ENCODE peak calls at places on chromosomes 1 and 21, in five cellular contexts. One of them, this sample, is unnamed.
A peak's percentile ranks its signal among the peaks of the same experiment; 100 is the strongest.

GRCh38 chr1:93016171-93016570 is 54.9 kb upstream of the DIPK1A start:
- DNase-seq in sigmoid colon: no peak
- DNase-seq in SK-N-SH: no peak
- DNase-seq in upper lobe of left lung: no peak
- DNase-seq in transverse colon: no peak
- DNase-seq in this sample: no peak

GRCh38 chr1:15454256-15454655 is 2.3 kb upstream of the CELA2A start:
- DNase-seq in sigmoid colon: no peak
- DNase-seq in upper lobe of left lung: no peak
- DNase-seq in transverse colon: no peak
- DNase-seq in SK-N-SH: no peak
- DNase-seq in this sample: peak; percentile 71

GRCh38 chr1:161952603-161953172 is 71.0 kb downstream of the OLFML2B start:
- DNase-seq in upper lobe of left lung: no peak
- DNase-seq in transverse colon: no peak
- DNase-seq in SK-N-SH: no peak
- DNase-seq in sigmoid colon: no peak
- DNase-seq in this sample: no peak

GRCh38 chr1:113106910-113107309 is 33.9 kb downstream of the LRIG2 start:
- DNase-seq in sigmoid colon: no peak
- DNase-seq in upper lobe of left lung: no peak
- DNase-seq in transverse colon: no peak
- DNase-seq in SK-N-SH: no peak
- DNase-seq in this sample: no peak

GRCh38 chr1:31715097-31715872 is 11.5 kb upstream of the COL16A1 start:
- DNase-seq in transverse colon: peak; percentile 93
- DNase-seq in SK-N-SH: peak; percentile 95
- DNase-seq in upper lobe of left lung: peak; percentile 94
- DNase-seq in sigmoid colon: peak; percentile 99
- DNase-seq in this sample: peak; percentile 90

GRCh38 chr1:224080082-224080774 is 33.7 kb upstream of the FBXO28 start:
- DNase-seq in transverse colon: no peak
- DNase-seq in SK-N-SH: no peak
- DNase-seq in upper lobe of left lung: no peak
- DNase-seq in sigmoid colon: no peak
- DNase-seq in this sample: no peak

GRCh38 chr1:3431266-3431665 is 23.2 kb upstream of the ARHGEF16 start:
- DNase-seq in upper lobe of left lung: peak; percentile 72
- DNase-seq in sigmoid colon: no peak
- DNase-seq in transverse colon: no peak
- DNase-seq in SK-N-SH: peak; percentile 76
- DNase-seq in this sample: no peak

GRCh38 chr21:21415741-21416140 is 417.5 kb downstream of the NCAM2 start:
- DNase-seq in upper lobe of left lung: no peak
- DNase-seq in SK-N-SH: no peak
- DNase-seq in sigmoid colon: no peak
- DNase-seq in transverse colon: no peak
- DNase-seq in this sample: no peak

GRCh38 chr1:44661786-44662682 is 12.2 kb downstream of the TMEM53 start:
- DNase-seq in sigmoid colon: no peak
- DNase-seq in upper lobe of left lung: peak; percentile 50
- DNase-seq in SK-N-SH: no peak
- DNase-seq in transverse colon: no peak
- DNase-seq in this sample: no peak

GRCh38 chr21:35208810-35209517 is 159.9 kb upstream of the RUNX1 start:
- DNase-seq in SK-N-SH: no peak
- DNase-seq in sigmoid colon: no peak
- DNase-seq in upper lobe of left lung: no peak
- DNase-seq in transverse colon: no peak
- DNase-seq in this sample: no peak

GRCh38 chr1:21927531-21928237 is 9.4 kb downstream of the HSPG2 start:
- DNase-seq in SK-N-SH: no peak
- DNase-seq in sigmoid colon: peak; percentile 90
- DNase-seq in upper lobe of left lung: no peak
- DNase-seq in transverse colon: peak; percentile 92
- DNase-seq in this sample: peak; percentile 67

GRCh38 chr1:201126463-201126831 is 537 bp downstream of the ASCL5 start:
- DNase-seq in SK-N-SH: no peak
- DNase-seq in sigmoid colon: no peak
- DNase-seq in transverse colon: no peak
- DNase-seq in upper lobe of left lung: no peak
- DNase-seq in this sample: no peak

GRCh38 chr21:46127239-46128105 is 27.9 kb downstream of the FTCD start:
- DNase-seq in upper lobe of left lung: peak; percentile 75
- DNase-seq in SK-N-SH: no peak
- DNase-seq in transverse colon: no peak
- DNase-seq in sigmoid colon: peak; percentile 63
- DNase-seq in this sample: no peak

GRCh38 chr1:68111804-68112436 is 61.5 kb upstream of the DIRAS3 start:
- DNase-seq in transverse colon: peak; percentile 64
- DNase-seq in upper lobe of left lung: no peak
- DNase-seq in SK-N-SH: peak; percentile 44
- DNase-seq in sigmoid colon: peak; percentile 88
- DNase-seq in this sample: peak; percentile 58

GRCh38 chr1:60132985-60133673 is 59.6 kb upstream of the C1orf87 start:
- DNase-seq in upper lobe of left lung: no peak
- DNase-seq in sigmoid colon: no peak
- DNase-seq in SK-N-SH: peak; percentile 3
- DNase-seq in transverse colon: peak; percentile 13
- DNase-seq in this sample: no peak

GRCh38 chr1:48681476-48682305 is 95.0 kb downstream of the BEND5 start:
- DNase-seq in sigmoid colon: no peak
- DNase-seq in transverse colon: no peak
- DNase-seq in upper lobe of left lung: no peak
- DNase-seq in SK-N-SH: no peak
- DNase-seq in this sample: no peak

GRCh38 chr1:70033266-70033873 is 172.0 kb downstream of the LRRC40 start:
- DNase-seq in upper lobe of left lung: no peak
- DNase-seq in sigmoid colon: no peak
- DNase-seq in transverse colon: no peak
- DNase-seq in SK-N-SH: no peak
- DNase-seq in this sample: no peak

GRCh38 chr1:228338521-228339051 is 68.0 kb downstream of the TRIM11 start:
- DNase-seq in transverse colon: peak; percentile 5
- DNase-seq in SK-N-SH: no peak
- DNase-seq in sigmoid colon: peak; percentile 54
- DNase-seq in upper lobe of left lung: peak; percentile 63
- DNase-seq in this sample: no peak

GRCh38 chr1:172338295-172338735 is 82.2 kb upstream of the C1orf105 start:
- DNase-seq in upper lobe of left lung: no peak
- DNase-seq in SK-N-SH: no peak
- DNase-seq in transverse colon: no peak
- DNase-seq in sigmoid colon: no peak
- DNase-seq in this sample: no peak

GRCh38 chr21:44867999-44868700 is 5.3 kb downstream of the PTTG1IP start:
- DNase-seq in SK-N-SH: no peak
- DNase-seq in transverse colon: no peak
- DNase-seq in sigmoid colon: peak; percentile 60
- DNase-seq in upper lobe of left lung: no peak
- DNase-seq in this sample: no peak

GRCh38 chr21:44732956-44733355 is 21.6 kb upstream of the TSPEAR start:
- DNase-seq in sigmoid colon: no peak
- DNase-seq in SK-N-SH: no peak
- DNase-seq in upper lobe of left lung: peak; percentile 43
- DNase-seq in transverse colon: no peak
- DNase-seq in this sample: no peak

GRCh38 chr1:23437355-23437664 is 12.8 kb upstream of the TCEA3 start:
- DNase-seq in sigmoid colon: no peak
- DNase-seq in upper lobe of left lung: no peak
- DNase-seq in SK-N-SH: no peak
- DNase-seq in transverse colon: no peak
- DNase-seq in this sample: no peak

GRCh38 chr1:225481738-225482137 is 53.9 kb upstream of the LBR start:
- DNase-seq in SK-N-SH: no peak
- DNase-seq in transverse colon: no peak
- DNase-seq in sigmoid colon: peak; percentile 44
- DNase-seq in upper lobe of left lung: no peak
- DNase-seq in this sample: no peak

GRCh38 chr21:15063821-15064575 is 802 bp downstream of the NRIP1 start:
- DNase-seq in SK-N-SH: peak; percentile 35
- DNase-seq in transverse colon: peak; percentile 41
- DNase-seq in upper lobe of left lung: no peak
- DNase-seq in sigmoid colon: peak; percentile 73
- DNase-seq in this sample: peak; percentile 65

GRCh38 chr1:40820251-40820797 is 36.7 kb downstream of the KCNQ4 start:
- DNase-seq in SK-N-SH: peak; percentile 57
- DNase-seq in transverse colon: no peak
- DNase-seq in sigmoid colon: no peak
- DNase-seq in upper lobe of left lung: no peak
- DNase-seq in this sample: no peak

GRCh38 chr1:230127105-230128054 is 60.3 kb downstream of the GALNT2 start:
- DNase-seq in sigmoid colon: no peak
- DNase-seq in upper lobe of left lung: no peak
- DNase-seq in transverse colon: no peak
- DNase-seq in SK-N-SH: no peak
- DNase-seq in this sample: no peak

GRCh38 chr1:11364170-11364569 is 91.2 kb downstream of the UBIAD1 start:
- DNase-seq in sigmoid colon: no peak
- DNase-seq in SK-N-SH: no peak
- DNase-seq in transverse colon: peak; percentile 14
- DNase-seq in upper lobe of left lung: no peak
- DNase-seq in this sample: peak; percentile 29

GRCh38 chr1:29383972-29384371 is 147.7 kb downstream of the PTPRU start:
- DNase-seq in transverse colon: no peak
- DNase-seq in sigmoid colon: no peak
- DNase-seq in SK-N-SH: no peak
- DNase-seq in upper lobe of left lung: no peak
- DNase-seq in this sample: no peak

GRCh38 chr1:162019006-162019405 is 4.7 kb downstream of the OLFML2B start:
- DNase-seq in upper lobe of left lung: no peak
- DNase-seq in sigmoid colon: no peak
- DNase-seq in SK-N-SH: peak; percentile 51
- DNase-seq in transverse colon: no peak
- DNase-seq in this sample: no peak

GRCh38 chr1:232538224-232538942 is 91.5 kb downstream of the SIPA1L2 start:
- DNase-seq in SK-N-SH: no peak
- DNase-seq in transverse colon: no peak
- DNase-seq in upper lobe of left lung: no peak
- DNase-seq in sigmoid colon: no peak
- DNase-seq in this sample: no peak

GRCh38 chr21:33383056-33383888 is 19.9 kb upstream of the IFNGR2 start:
- DNase-seq in SK-N-SH: no peak
- DNase-seq in upper lobe of left lung: no peak
- DNase-seq in sigmoid colon: peak; percentile 75
- DNase-seq in transverse colon: peak; percentile 81
- DNase-seq in this sample: peak; percentile 68

GRCh38 chr21:33384851-33385331 is 18.3 kb upstream of the IFNGR2 start:
- DNase-seq in upper lobe of left lung: no peak
- DNase-seq in transverse colon: no peak
- DNase-seq in SK-N-SH: no peak
- DNase-seq in sigmoid colon: no peak
- DNase-seq in this sample: no peak

GRCh38 chr21:33377221-33377620 is 26.0 kb upstream of the IFNGR2 start:
- DNase-seq in SK-N-SH: no peak
- DNase-seq in transverse colon: no peak
- DNase-seq in upper lobe of left lung: no peak
- DNase-seq in sigmoid colon: no peak
- DNase-seq in this sample: no peak

GRCh38 chr21:33378081-33378480 is 25.1 kb upstream of the IFNGR2 start:
- DNase-seq in upper lobe of left lung: no peak
- DNase-seq in sigmoid colon: no peak
- DNase-seq in SK-N-SH: no peak
- DNase-seq in transverse colon: no peak
- DNase-seq in this sample: no peak

DNA sequence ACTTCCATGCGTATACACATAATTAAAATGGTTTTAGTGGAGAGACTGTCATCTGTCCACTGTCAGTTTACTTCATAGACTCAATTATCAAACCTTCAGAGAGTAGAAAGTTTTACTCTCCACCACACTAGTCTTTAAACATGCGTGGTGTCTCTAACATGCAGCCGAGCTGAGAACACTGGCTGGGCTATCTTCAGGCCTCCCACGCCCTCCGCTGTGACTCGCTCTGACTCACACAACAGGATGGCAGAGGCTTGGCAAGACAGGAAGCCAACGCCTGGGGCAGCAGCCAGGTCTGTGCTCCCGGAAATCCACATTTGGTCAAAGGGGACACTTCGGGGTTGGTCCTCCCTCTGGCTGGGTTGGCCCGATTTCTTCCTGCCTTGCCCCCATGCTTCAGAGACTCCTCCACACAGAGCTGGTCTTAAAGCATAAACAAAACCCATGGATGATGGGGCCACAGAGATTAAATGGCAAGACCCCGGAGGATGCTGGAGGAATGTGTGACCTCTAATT is 22.7 kb upstream of the IFNGR2 start:
- DNase-seq in upper lobe of left lung: peak; percentile 23
- DNase-seq in sigmoid colon: peak; percentile 90
- DNase-seq in SK-N-SH: no peak
- DNase-seq in transverse colon: peak; percentile 90
- DNase-seq in this sample: peak; percentile 86
- TF ChIP-seq EP300 in upper lobe of left lung: peak; percentile 48
- TF ChIP-seq EP300 in sigmoid colon: no peak
- TF ChIP-seq EP300 in SK-N-SH: no peak
- TF ChIP-seq EP300 in transverse colon: no peak
- TF ChIP-seq EP300 in this sample: no peak

GRCh38 chr21:33208534-33208933 is 21.2 kb upstream of the IFNAR2 start:
- DNase-seq in sigmoid colon: no peak
- DNase-seq in upper lobe of left lung: no peak
- DNase-seq in SK-N-SH: no peak
- DNase-seq in transverse colon: no peak
- DNase-seq in this sample: no peak
- TF ChIP-seq POLR2AphosphoS5 in sigmoid colon: no peak
- TF ChIP-seq POLR2AphosphoS5 in upper lobe of left lung: no peak
- TF ChIP-seq POLR2AphosphoS5 in SK-N-SH: no peak
- TF ChIP-seq POLR2AphosphoS5 in transverse colon: no peak
- TF ChIP-seq POLR2AphosphoS5 in this sample: no peak

DNA sequence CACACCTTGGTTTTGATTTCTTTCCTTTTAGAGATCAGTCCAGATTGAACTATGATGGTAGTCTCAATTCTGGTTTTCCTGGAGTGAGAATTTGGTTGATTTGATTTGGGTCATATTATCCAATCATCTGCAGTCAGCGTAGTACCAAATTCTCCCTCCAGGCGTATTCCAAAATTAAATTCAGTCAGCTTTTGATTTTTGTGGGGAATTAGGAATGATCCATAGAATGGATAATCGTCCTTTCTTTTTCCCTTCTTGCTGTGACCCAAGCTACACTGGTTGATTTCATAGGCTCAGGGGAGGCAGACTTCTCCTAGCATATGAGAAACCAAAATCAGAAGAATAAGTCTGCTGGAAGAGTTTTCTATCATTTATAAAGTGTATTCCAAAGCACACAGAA is 4.9 kb downstream of the PRCC start:
- DNase-seq in sigmoid colon: no peak
- DNase-seq in upper lobe of left lung: no peak
- DNase-seq in SK-N-SH: no peak
- DNase-seq in transverse colon: no peak
- DNase-seq in this sample: no peak
- H3K27me3 ChIP-seq in sigmoid colon: no peaks in the 10 kb centered on the region
- H3K27me3 ChIP-seq in upper lobe of left lung: no peaks in the 10 kb centered on the region
- H3K27me3 ChIP-seq in SK-N-SH: no peaks in the 10 kb centered on the region
- H3K27me3 ChIP-seq in transverse colon: no peaks in the 10 kb centered on the region
- H3K27me3 ChIP-seq in this sample: no peaks in the 10 kb centered on the region

DNA sequence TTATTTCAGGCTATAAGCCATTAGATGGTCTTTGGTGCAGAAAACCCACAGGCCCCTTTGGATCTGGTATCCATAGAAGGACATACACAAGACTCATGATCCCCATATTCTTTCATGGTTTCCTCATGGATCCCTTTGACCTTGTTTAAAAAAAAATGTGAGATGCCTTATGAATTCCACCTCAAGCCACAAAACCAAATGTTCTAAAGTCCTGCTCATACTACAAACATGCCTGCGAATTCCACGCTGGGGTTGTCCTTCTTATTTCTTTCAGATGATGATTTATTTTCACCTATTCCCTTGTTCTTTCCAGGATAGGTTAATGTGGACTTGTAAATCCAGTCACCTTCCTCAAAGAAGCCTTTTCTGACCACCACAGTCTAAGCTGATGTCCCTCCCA is 256.9 kb upstream of the DPYD start:
- DNase-seq in sigmoid colon: no peak
- DNase-seq in transverse colon: no peak
- DNase-seq in upper lobe of left lung: no peak
- DNase-seq in SK-N-SH: no peak
- DNase-seq in this sample: no peak
- TF ChIP-seq EP300 in sigmoid colon: no peak
- TF ChIP-seq EP300 in transverse colon: no peak
- TF ChIP-seq EP300 in upper lobe of left lung: no peak
- TF ChIP-seq EP300 in SK-N-SH: no peak
- TF ChIP-seq EP300 in this sample: no peak